ENCODE peak calls at places on chromosomes 4 and X, in five cellular contexts. G is IMR-90, M is foreskin keratinocyte, S is Panc1, D is psoas muscle. F is an unnamed sample.
A peak's percentile ranks its signal among the peaks of the same experiment; 100 is the strongest.

GRCh38 chr4:92830771-92831170 is 527.0 kb downstream of the GRID2 start:
- DNase-seq in G (no peak), M (no peak), S (no peak), D (no peak), F (no peak)

GRCh38 chr4:121696140-121696640 is 590 bp downstream of the ANXA5 start:
- DNase-seq in G (peak; percentile 85), M (peak; percentile 57), S (no peak), D (peak; percentile 78), F (peak; percentile 79)

GRCh38 chr4:186698028-186698427 is 25.6 kb downstream of the FAT1 start:
- DNase-seq in G (no peak), M (no peak), S (no peak), D (no peak), F (no peak)

GRCh38 chr4:185874516-185875230 is 62.7 kb upstream of the SORBS2 start:
- DNase-seq in G (peak; percentile 81), M (no peak), S (no peak), D (no peak), F (no peak)

GRCh38 chr4:101418055-101418454 is 70.7 kb upstream of the PPP3CA start:
- DNase-seq in G (no peak), M (no peak), S (no peak), D (no peak), F (no peak)

GRCh38 chr4:113003841-113004240 is 45.6 kb upstream of the ANK2 start:
- DNase-seq in G (no peak), M (no peak), S (no peak), D (no peak), F (no peak)

GRCh38 chr4:133147365-133147821 is 1.7 kb upstream of the PCDH10 start:
- DNase-seq in G (no peak), M (no peak), S (no peak), D (no peak), F (peak; percentile 55)

GRCh38 chr4:106746451-106746850 is 289.7 kb downstream of the DKK2 start:
- DNase-seq in G (no peak), M (no peak), S (no peak), D (no peak), F (no peak)

GRCh38 chr4:31160146-31160545 is 440.0 kb downstream of the PCDH7 start:
- DNase-seq in G (no peak), M (no peak), S (no peak), D (no peak), F (no peak)

GRCh38 chr4:101326586-101326985 is 20.7 kb downstream of the PPP3CA start:
- DNase-seq in G (peak; percentile 17), M (no peak), S (no peak), D (no peak), F (no peak)

GRCh38 chr4:82848706-82849105 is 42.2 kb downstream of the SEC31A start:
- DNase-seq in G (no peak), M (peak; percentile 59), S (no peak), D (no peak), F (no peak)

GRCh38 chr4:180465364-180465763 is 1777.8 kb upstream of the TENM3 start:
- DNase-seq in G (no peak), M (no peak), S (no peak), D (no peak), F (no peak)

GRCh38 chrX:110182362-110182761 is 135.5 kb downstream of the AMMECR1 start:
- DNase-seq in G (peak; percentile 43), M (no peak), S (no peak), D (no peak), F (no peak)

GRCh38 chr4:140718240-140718639 is 37.9 kb downstream of the TBC1D9 start:
- DNase-seq in G (peak; percentile 59), M (peak; percentile 50), S (no peak), D (no peak), F (no peak)

GRCh38 chrX:145213504-145213903 is 33.8 kb upstream of the SPANXN1 start:
- DNase-seq in G (no peak), M (no peak), S (no peak), D (no peak), F (no peak)

GRCh38 chr4:87555751-87556619 is 26.8 kb upstream of the SPARCL1 start:
- DNase-seq in G (peak; percentile 58), M (peak; percentile 91), S (no peak), D (no peak), F (peak; percentile 85)

GRCh38 chr4:161900110-161900509 is 263.7 kb downstream of the FSTL5 start:
- DNase-seq in G (no peak), M (no peak), S (no peak), D (no peak), F (no peak)

GRCh38 chrX:15616531-15616930 is 15.8 kb upstream of the ACE2 start:
- DNase-seq in G (no peak), M (no peak), S (no peak), D (no peak), F (no peak)

GRCh38 chr4:1578301-1578781 is 105.8 kb downstream of the FAM53A start:
- DNase-seq in G (no peak), M (no peak), S (no peak), D (peak; percentile 22), F (no peak)

GRCh38 chrX:140764401-140764919 is 54.9 kb downstream of the LINC00632 start:
- DNase-seq in G (peak; percentile 54), M (no peak), S (no peak), D (peak; percentile 33), F (no peak)

GRCh38 chr4:41550308-41550707 is 12.4 kb downstream of the LIMCH1 start:
- DNase-seq in G (no peak), M (no peak), S (no peak), D (no peak), F (no peak)

GRCh38 chr4:10100734-10101216 is 15.8 kb downstream of the WDR1 start:
- DNase-seq in G (no peak), M (no peak), S (no peak), D (no peak), F (peak; percentile 45)

GRCh38 chrX:69221239-69222102 is 56.2 kb upstream of the PJA1 start:
- DNase-seq in G (no peak), M (no peak), S (no peak), D (no peak), F (no peak)

GRCh38 chr4:121062466-121062975 is 9.8 kb downstream of the NDNF start:
- DNase-seq in G (no peak), M (no peak), S (no peak), D (no peak), F (no peak)

GRCh38 chr4:21862917-21863316 is 85.7 kb downstream of the KCNIP4 start:
- DNase-seq in G (no peak), M (no peak), S (no peak), D (no peak), F (no peak)

GRCh38 chr4:38060829-38061431 is 100.7 kb downstream of the PTTG2 start:
- DNase-seq in G (peak; percentile 62), M (no peak), S (no peak), D (no peak), F (no peak)

GRCh38 chrX:108001218-108001814 is 19.1 kb upstream of the TEX13B start:
- DNase-seq in G (peak; percentile 36), M (peak; percentile 24), S (no peak), D (no peak), F (no peak)

GRCh38 chr4:186644737-186645261 is 78.9 kb downstream of the FAT1 start:
- DNase-seq in G (peak; percentile 40), M (no peak), S (no peak), D (no peak), F (no peak)

GRCh38 chrX:100643943-100644587 is at the start of gene SRPX2:
- DNase-seq in G (peak; percentile 91), M (peak; percentile 60), S (peak; percentile 61), D (peak; percentile 45), F (peak; percentile 82)

GRCh38 chr4:76696109-76696508 is 201.8 kb downstream of the SOWAHB start:
- DNase-seq in G (peak; percentile 69), M (no peak), S (no peak), D (no peak), F (no peak)
- H3K4me1 ChIP-seq in G (peaks cover 24% of the 10 kb centered on the region), M (peaks cover 9% of the 10 kb centered on the region), S (no peaks in the 10 kb centered on the region), D (no peaks in the 10 kb centered on the region), F (peaks cover 11% of the 10 kb centered on the region)

GRCh38 chr4:153346031-153346430 is 1.5 kb downstream of the MND1 start:
- DNase-seq in G (no peak), M (no peak), S (no peak), D (no peak), F (no peak)
- H3K27ac ChIP-seq in G (no peak overlapping the region), M (no peak overlapping the region), S (peak overlapping the region; percentile 89), D (no peak overlapping the region), F (no peak overlapping the region)

GRCh38 chr4:73606465-73606974 is 13.7 kb downstream of the RASSF6 start:
- DNase-seq in G (no peak), M (no peak), S (no peak), D (no peak), F (no peak)
- H3K4me1 ChIP-seq in G (peaks cover 3% of the 10 kb centered on the region), M (peaks cover 16% of the 10 kb centered on the region), S (no peaks in the 10 kb centered on the region), D (no peaks in the 10 kb centered on the region), F (no peaks in the 10 kb centered on the region)

GRCh38 chrX:118355225-118355920 is 9.5 kb downstream of the WDR44 start:
- DNase-seq in G (no peak), M (no peak), S (no peak), D (no peak), F (no peak)
- H3K27ac ChIP-seq in G (no peak overlapping the region), M (no peak overlapping the region), S (no peak overlapping the region), D (no peak overlapping the region), F (no peak overlapping the region)

GRCh38 chrX:153578200-153578835 is 20.6 kb downstream of the CCNQ start:
- DNase-seq in G (no peak), M (no peak), S (no peak), D (no peak), F (no peak)
- H3K4me1 ChIP-seq in G (no peaks in the 10 kb centered on the region), M (no peaks in the 10 kb centered on the region), S (no peaks in the 10 kb centered on the region), D (no peaks in the 10 kb centered on the region), F (no peaks in the 10 kb centered on the region)

GRCh38 chrX:123989235-123989634 is 27.7 kb downstream of the STAG2 start:
- DNase-seq in G (no peak), M (no peak), S (no peak), D (no peak), F (no peak)

GRCh38 chrX:123990169-123990568 is 28.7 kb downstream of the STAG2 start:
- DNase-seq in G (no peak), M (no peak), S (no peak), D (no peak), F (no peak)

GRCh38 chrX:123990602-123991001 is 29.1 kb downstream of the STAG2 start:
- DNase-seq in G (no peak), M (no peak), S (no peak), D (no peak), F (no peak)

GRCh38 chrX:123986377-123986776 is 24.9 kb downstream of the STAG2 start:
- DNase-seq in G (no peak), M (no peak), S (no peak), D (no peak), F (no peak)

GRCh38 chrX:123988423-123989116 is 27.1 kb downstream of the STAG2 start:
- DNase-seq in G (no peak), M (no peak), S (no peak), D (no peak), F (no peak)
- H3K27ac ChIP-seq in G (no peak overlapping the region), M (no peak overlapping the region), S (peak overlapping the region; percentile 36), D (no peak overlapping the region), F (no peak overlapping the region)